ENCODE peak calls at places on chromosomes 1 and 21, in six cellular contexts. T is fibroblast of lung, Y is breast epithelium, M is MM.1S, A is neural progenitor cell, L is osteoblast. S is an unnamed sample.

GRCh38 chr1:97414682-97415312 is 506.0 kb downstream of the DPYD start:
- DNase-seq in T (no peak), L (no peak), M (no peak), A (no peak), Y (no peak), S (no peak)

GRCh38 chr1:178145605-178146004 is 51.7 kb downstream of the RASAL2 start:
- DNase-seq in L (no peak), T (no peak), Y (no peak), M (no peak), A (no peak), S (no peak)

GRCh38 chr1:50349242-50349565 is 74.0 kb downstream of the DMRTA2 start:
- DNase-seq in M (no peak), Y (no peak), A (no peak), T (no peak), L (no peak), S (no peak)

GRCh38 chr1:31699341-31699891 is 4.4 kb downstream of the COL16A1 start:
- DNase-seq in T (no peak), Y (no peak), A (no peak), M (no peak), L (peak), S (no peak)

GRCh38 chr1:53311909-53312305 is 16.0 kb downstream of the LRP8 start:
- DNase-seq in T (peak), Y (no peak), M (no peak), A (no peak), L (no peak), S (no peak)

GRCh38 chr1:178495741-178496409 is 889 bp downstream of the CLEC20A start:
- DNase-seq in M (no peak), A (no peak), L (peak), Y (no peak), T (no peak), S (no peak)

GRCh38 chr1:224733021-224733911 is 117.1 kb downstream of the CNIH3 start:
- DNase-seq in Y (peak), T (peak), A (peak), M (no peak), L (no peak), S (no peak)

GRCh38 chr1:235070819-235071218 is 57.8 kb downstream of the TOMM20 start:
- DNase-seq in Y (no peak), T (no peak), L (no peak), M (no peak), A (no peak), S (no peak)

GRCh38 chr1:222618880-222619321 is 1.0 kb downstream of the MIA3 start:
- DNase-seq in Y (no peak), A (peak), M (no peak), T (peak), L (peak), S (no peak)

GRCh38 chr1:177732178-177732577 is 237.7 kb downstream of the SEC16B start:
- DNase-seq in L (no peak), A (no peak), T (no peak), M (no peak), Y (no peak), S (no peak)

GRCh38 chr1:10901091-10901893 is 104.8 kb upstream of the CASZ1 start:
- DNase-seq in Y (peak), T (no peak), M (no peak), L (peak), A (no peak), S (no peak)

GRCh38 chr1:228935198-228935663 is 200.0 kb downstream of the RHOU start:
- DNase-seq in L (no peak), Y (no peak), T (no peak), A (no peak), M (no peak), S (no peak)

GRCh38 chr1:32485554-32486255 is 20.8 kb downstream of the ZBTB8B start:
- DNase-seq in T (no peak), A (no peak), Y (no peak), L (no peak), M (no peak), S (no peak)

DNA sequence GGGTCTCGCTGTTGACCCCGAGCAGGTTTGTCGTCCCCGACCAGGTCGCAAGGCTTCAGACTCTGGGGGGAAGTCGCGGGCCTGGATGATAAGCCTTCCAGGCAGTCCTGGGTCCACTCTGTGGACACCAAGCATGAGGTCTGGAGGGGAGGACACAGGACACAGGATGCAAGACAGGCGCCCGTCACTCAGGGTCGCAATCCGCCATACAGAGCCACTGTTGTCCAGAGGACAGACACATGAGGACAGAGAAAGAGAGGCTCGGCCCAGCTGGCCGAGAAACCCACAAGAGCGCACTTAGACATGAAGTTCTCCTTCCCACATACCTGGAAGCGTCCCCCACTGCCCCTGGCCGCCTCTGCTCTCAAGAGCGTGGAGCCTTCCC is 4.8 kb upstream of the FOXD2 start:
- DNase-seq in Y (no peak), M (no peak), A (no peak), T (no peak), L (peak), S (no peak)
- H3K4me3 ChIP-seq in Y (peak), M (no peak), A (peak), T (no peak), L (peak), S (no peak)

GRCh38 chr1:174877208-174877673 is 122.5 kb upstream of the CACYBP start:
- DNase-seq in A (peak), M (no peak), L (no peak), Y (no peak), T (no peak), S (no peak)

GRCh38 chr1:174871886-174872285 is 127.9 kb upstream of the CACYBP start:
- DNase-seq in A (no peak), L (no peak), T (no peak), M (peak), Y (no peak), S (no peak)

GRCh38 chr1:174875306-174875705 is 124.4 kb upstream of the CACYBP start:
- DNase-seq in M (peak), L (no peak), A (peak), T (no peak), Y (peak), S (no peak)

GRCh38 chr1:174872615-174873058 is 127.1 kb upstream of the CACYBP start:
- DNase-seq in M (no peak), L (no peak), Y (no peak), A (no peak), T (no peak), S (no peak)

DNA sequence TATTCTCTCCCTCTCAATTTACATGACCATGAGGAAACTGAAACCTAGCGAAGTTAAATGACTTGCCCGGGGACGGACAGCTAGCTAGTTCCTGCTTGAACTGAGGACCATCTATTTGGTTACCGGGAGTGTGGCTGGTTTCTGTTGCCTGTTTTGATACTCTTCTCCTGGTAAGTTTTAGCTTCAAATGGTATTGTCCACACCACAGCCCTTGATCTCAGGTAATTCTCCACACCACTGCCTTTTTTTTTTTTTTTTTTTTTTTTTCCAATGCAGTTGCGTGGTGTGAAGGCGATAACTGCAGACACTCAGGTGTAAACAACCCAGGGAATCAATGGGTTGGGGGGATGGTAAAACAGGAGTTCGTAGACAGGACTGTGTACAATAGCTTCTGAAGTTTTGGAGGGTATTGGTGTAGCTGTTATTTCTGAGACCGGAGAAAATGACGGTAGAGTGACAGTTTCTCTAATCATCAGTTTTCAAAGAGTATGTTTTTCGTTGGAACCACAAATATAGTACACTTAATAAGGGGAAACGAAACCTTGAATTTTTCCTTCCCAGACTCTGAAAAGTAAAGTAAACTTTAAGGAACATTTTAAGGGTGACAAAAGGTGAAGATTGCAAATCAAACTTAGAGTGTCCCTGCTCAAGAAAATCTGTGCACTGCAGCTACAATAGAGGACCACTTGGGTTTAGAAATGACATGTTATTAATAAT is 125.3 kb upstream of the CACYBP start:
- DNase-seq in M (peak), T (no peak), L (no peak), A (peak), Y (no peak), S (no peak)
- H3K4me3 ChIP-seq in M (peak), T (no peak), L (no peak), A (peak), Y (peak), S (no peak)

DNA sequence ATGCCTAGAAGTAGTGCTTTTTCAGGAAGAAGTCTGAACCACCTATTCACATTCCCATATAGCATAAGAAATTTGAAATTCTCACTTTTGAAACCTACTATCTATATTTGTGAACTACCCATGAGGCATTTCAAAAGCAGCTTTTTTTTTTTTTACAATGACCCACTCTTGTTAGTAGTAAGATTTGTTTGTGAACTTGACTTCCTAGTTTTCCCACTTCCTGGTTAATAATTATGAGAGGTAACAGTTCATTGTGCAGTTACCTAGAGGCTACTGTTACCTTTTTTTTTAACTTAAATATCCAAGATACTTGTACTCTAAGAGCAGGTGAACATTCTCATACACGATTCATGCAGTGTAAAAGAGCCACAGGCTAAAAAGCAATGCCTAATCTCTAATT is 371.7 kb upstream of the ADGRL2 start:
- DNase-seq in M (no peak), T (no peak), Y (no peak), L (no peak), A (no peak), S (no peak)
- H3K4me3 ChIP-seq in M (no peak), T (no peak), Y (no peak), L (no peak), A (no peak), S (no peak)

GRCh38 chr21:44924611-44925010 is 3.9 kb upstream of the ITGB2 start:
- DNase-seq in M (no peak), A (no peak), L (no peak), Y (no peak), T (no peak), S (no peak)
- H3K4me3 ChIP-seq in M (no peak), A (no peak), L (no peak), Y (no peak), T (no peak), S (no peak)

DNA sequence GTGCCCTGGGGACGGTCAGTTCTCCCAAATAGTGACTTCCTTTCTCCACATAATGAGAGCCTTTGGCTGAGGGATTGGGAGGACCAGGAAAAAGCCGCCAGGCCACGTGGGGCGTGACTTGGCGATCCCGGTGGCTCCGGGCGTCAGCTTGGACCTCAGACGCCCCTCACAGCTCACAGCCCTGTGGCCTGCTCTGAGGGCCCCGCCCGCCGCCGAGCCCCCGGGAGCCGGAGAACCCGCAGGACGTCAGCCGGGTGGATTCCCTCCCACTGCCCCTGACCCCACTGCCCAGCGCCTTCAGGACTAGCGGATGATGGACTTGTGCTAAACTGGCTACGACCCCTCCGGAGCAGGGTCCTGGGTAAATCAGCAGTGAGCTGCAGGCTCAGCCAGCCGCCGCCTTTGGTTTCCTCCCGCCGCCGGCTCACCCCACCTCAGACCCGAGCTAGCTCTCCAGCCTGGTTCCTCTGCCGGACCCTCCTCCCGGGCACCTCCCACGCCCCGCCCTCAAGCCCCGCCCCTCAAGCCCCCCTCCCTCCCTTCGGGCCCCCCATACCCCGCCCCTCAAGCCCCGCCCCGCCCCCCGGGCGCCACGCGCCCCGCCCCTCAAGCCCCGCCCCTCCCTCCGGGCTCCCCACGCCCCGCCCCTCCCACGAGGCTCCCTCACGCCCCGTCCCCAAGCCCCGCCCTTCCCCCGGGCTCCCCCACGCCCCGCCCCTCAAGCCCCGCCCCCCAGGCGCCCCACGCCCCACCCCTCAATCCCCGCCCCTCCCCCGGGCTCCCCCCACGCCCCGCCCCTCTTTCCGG is 10.0 kb upstream of the FAAP20 start:
- DNase-seq in Y (peak), L (peak), T (peak), M (no peak), A (peak), S (no peak)
- H3K4me3 ChIP-seq in Y (peak), L (peak), T (peak), M (peak), A (peak), S (peak)

GRCh38 chr1:119773711-119774241 is 5.1 kb upstream of the HMGCS2 start:
- DNase-seq in T (peak), A (peak), Y (no peak), L (no peak), M (no peak), S (peak)

GRCh38 chr1:119768778-119769177 is at the start of gene HMGCS2:
- DNase-seq in A (no peak), L (no peak), M (no peak), Y (no peak), T (no peak), S (no peak)

GRCh38 chr1:119771016-119771415 is 2.3 kb upstream of the HMGCS2 start:
- DNase-seq in M (no peak), T (no peak), A (peak), Y (no peak), L (no peak), S (no peak)

GRCh38 chr1:119772298-119772697 is 3.6 kb upstream of the HMGCS2 start:
- DNase-seq in T (no peak), Y (no peak), M (no peak), A (no peak), L (no peak), S (no peak)

DNA sequence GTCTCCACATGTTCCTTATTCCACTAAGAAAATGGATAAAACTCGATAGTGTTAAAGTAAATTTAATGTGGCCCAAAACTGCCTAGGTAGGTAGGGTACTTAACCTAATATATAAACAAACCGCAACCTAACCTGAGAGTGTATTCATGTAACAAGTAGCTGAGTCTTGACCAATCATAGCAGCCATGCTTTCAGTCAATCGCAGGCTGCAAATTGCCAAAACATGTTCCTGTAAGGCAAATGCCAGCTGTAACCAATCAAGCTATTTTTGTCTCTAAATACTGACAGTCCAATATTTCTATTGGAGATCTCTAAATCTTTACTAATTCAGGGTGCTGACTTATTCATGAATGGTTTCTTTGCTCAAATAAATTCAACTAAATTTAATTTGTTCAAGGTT is 3.1 kb upstream of the HMGCS2 start:
- DNase-seq in L (no peak), A (no peak), T (peak), Y (no peak), M (no peak), S (no peak)
- H3K4me3 ChIP-seq in L (no peak), A (no peak), T (no peak), Y (no peak), M (no peak), S (no peak)

S was measured in AG04449.